ENCODE peak calls at places on chromosomes 5 and 9, in seven cellular contexts. K is hypothalamus, X is LHCN-M2, P is left cardiac atrium, C is NCI-H446 treated with DMSO at 0.1 percent for 48 hours, M is stomach, W is Calu3. R is an unnamed sample.

GRCh38 chr5:72018158-72018803 is 89.0 kb upstream of the MAP1B start:
- DNase-seq in C (no peak), X (peak; percentile 26), P (peak; percentile 32), M (peak; percentile 62), K (no peak), W (peak; percentile 62), R (peak; percentile 59)

GRCh38 chr5:78591227-78591626 is 57.3 kb downstream of the LHFPL2 start:
- DNase-seq in K (no peak), C (no peak), W (no peak), X (peak; percentile 81), P (no peak), M (no peak), R (peak; percentile 45)

GRCh38 chr9:18604971-18605370 is 131.0 kb downstream of the ADAMTSL1 start:
- DNase-seq in X (no peak), C (no peak), W (no peak), P (no peak), M (no peak), K (no peak), R (no peak)

GRCh38 chr5:157481255-157481654 is 21.2 kb downstream of the NIPAL4 start:
- DNase-seq in C (no peak), W (no peak), K (no peak), X (no peak), M (no peak), P (no peak), R (no peak)

GRCh38 chr5:1778138-1779020 is 21.3 kb downstream of the MRPL36 start:
- DNase-seq in W (no peak), P (no peak), K (no peak), C (no peak), X (no peak), M (no peak), R (no peak)

GRCh38 chr5:39176740-39177628 is 42.4 kb downstream of the FYB1 start:
- DNase-seq in W (no peak), X (no peak), M (no peak), C (no peak), P (no peak), K (no peak), R (no peak)

GRCh38 chr9:4689687-4690104 is 10.3 kb downstream of the CDC37L1 start:
- DNase-seq in W (no peak), K (no peak), P (no peak), X (no peak), C (no peak), M (no peak), R (no peak)

GRCh38 chr5:96037128-96037527 is 75.5 kb upstream of the ELL2 start:
- DNase-seq in P (no peak), X (peak; percentile 44), W (no peak), K (no peak), M (no peak), C (no peak), R (no peak)

GRCh38 chr9:21096172-21096900 is 18.6 kb upstream of the IFNB1 start:
- DNase-seq in P (no peak), C (no peak), K (no peak), X (peak; percentile 60), M (no peak), W (peak; percentile 7), R (peak; percentile 23)

GRCh38 chr5:153067869-153068268 is 422.6 kb upstream of the GRIA1 start:
- DNase-seq in X (no peak), C (no peak), M (no peak), P (no peak), W (no peak), K (no peak), R (no peak)

GRCh38 chr9:95857122-95857521 is 18.4 kb upstream of the ERCC6L2 start:
- DNase-seq in X (peak; percentile 76), M (no peak), C (peak; percentile 10), P (no peak), W (peak; percentile 11), K (no peak), R (peak; percentile 63)

R was measured in LoVo.